ENCODE peak calls at places on chromosomes 1 and 21, in four cellular contexts. G is tibial nerve, Z is BE2C, S is left ventricle myocardium inferior. F is an unnamed sample. For H3K4me1, the result is how much of the 10 kb centered on the place peaks cover.

GRCh38 chr1:221117548-221117951 is 238.3 kb downstream of the HLX start:
- DNase-seq in G (peak), Z (peak), S (peak), F (no peak)

GRCh38 chr1:45913183-45913924 is 109.9 kb downstream of the MAST2 start:
- DNase-seq in G (peak), Z (peak), S (peak), F (peak)

GRCh38 chr1:18954270-18955071 is 2.0 kb downstream of the IFFO2 start:
- DNase-seq in G (no peak), Z (no peak), S (no peak), F (no peak)

GRCh38 chr1:109773900-109774485 is 10.3 kb upstream of the EPS8L3 start:
- DNase-seq in G (no peak), Z (no peak), S (peak), F (no peak)

GRCh38 chr1:18010408-18010807 is 97.2 kb upstream of the IGSF21 start:
- DNase-seq in G (no peak), Z (peak), S (no peak), F (no peak)

GRCh38 chr1:113615425-113615824 is 143.9 kb downstream of the PHTF1 start:
- DNase-seq in G (no peak), Z (no peak), S (no peak), F (no peak)

GRCh38 chr1:203287896-203288295 is 17.4 kb upstream of the BTG2 start:
- DNase-seq in G (no peak), Z (no peak), S (no peak), F (no peak)

GRCh38 chr1:29550119-29550841 is 314.0 kb downstream of the PTPRU start:
- DNase-seq in G (no peak), Z (no peak), S (no peak), F (no peak)

GRCh38 chr1:62887799-62888507 is 104.0 kb downstream of the ATG4C start:
- DNase-seq in G (no peak), Z (no peak), S (no peak), F (no peak)

GRCh38 chr1:90779573-90779972 is 62.5 kb upstream of the BARHL2 start:
- DNase-seq in G (no peak), Z (no peak), S (no peak), F (no peak)

GRCh38 chr1:217089239-217090014 is 366.2 kb upstream of the ESRRG start:
- DNase-seq in G (no peak), Z (peak), S (peak), F (peak)

GRCh38 chr1:14262582-14262981 is 335.9 kb upstream of the KAZN start:
- DNase-seq in G (no peak), Z (no peak), S (no peak), F (no peak)

GRCh38 chr1:150065184-150065871 is 2.2 kb upstream of the VPS45 start:
- DNase-seq in G (no peak), Z (no peak), S (no peak), F (peak)

GRCh38 chr1:109396971-109397370 is 747 bp downstream of the SORT1 start:
- DNase-seq in G (no peak), Z (no peak), S (no peak), F (peak)

GRCh38 chr1:175000697-175001187 is 995 bp downstream of the CACYBP start:
- DNase-seq in G (no peak), Z (no peak), S (no peak), F (no peak)

GRCh38 chr1:88774151-88774556 is 90.1 kb downstream of the PKN2 start:
- DNase-seq in G (no peak), Z (no peak), S (no peak), F (no peak)

GRCh38 chr1:42221952-42222606 is 57.5 kb upstream of the GUCA2A start:
- DNase-seq in G (no peak), Z (no peak), S (no peak), F (no peak)

GRCh38 chr1:208909011-208909410 is 664.8 kb upstream of the PLXNA2 start:
- DNase-seq in G (no peak), Z (no peak), S (no peak), F (no peak)

GRCh38 chr1:225657462-225657989 is 4.6 kb upstream of the ENAH start:
- DNase-seq in G (no peak), Z (peak), S (no peak), F (no peak)

GRCh38 chr1:111274653-111275052 is 16.0 kb upstream of the CHIA start:
- DNase-seq in G (no peak), Z (no peak), S (no peak), F (no peak)

GRCh38 chr1:45802343-45803298 is 791 bp upstream of the MAST2 start:
- DNase-seq in G (peak), Z (peak), S (peak), F (peak)

GRCh38 chr1:219189021-219189824 is 15.5 kb downstream of the LYPLAL1 start:
- DNase-seq in G (no peak), Z (no peak), S (no peak), F (peak)

GRCh38 chr1:18951818-18952391 is 4.6 kb downstream of the IFFO2 start:
- DNase-seq in G (no peak), Z (no peak), S (no peak), F (peak)

GRCh38 chr1:22654692-22655091 is 1.7 kb downstream of the C1QB start:
- DNase-seq in G (no peak), Z (no peak), S (no peak), F (no peak)

GRCh38 chr21:45970674-45971486 is 10.7 kb upstream of the COL6A1 start:
- DNase-seq in G (peak), Z (peak), S (peak), F (peak)

GRCh38 chr1:215279682-215280081 is 197.1 kb downstream of the KCNK2 start:
- DNase-seq in G (no peak), Z (no peak), S (no peak), F (no peak)

GRCh38 chr1:55054396-55054795 is 15.0 kb downstream of the PCSK9 start:
- DNase-seq in G (no peak), Z (no peak), S (no peak), F (no peak)

GRCh38 chr1:51523931-51524330 is 4.9 kb upstream of the EPS15 start:
- DNase-seq in G (no peak), Z (no peak), S (no peak), F (no peak)

GRCh38 chr1:40057310-40058030 is 16.9 kb downstream of the CAP1 start:
- DNase-seq in G (no peak), Z (no peak), S (no peak), F (peak)

GRCh38 chr1:7177021-7177420 is 391.8 kb downstream of the CAMTA1 start:
- DNase-seq in G (no peak), Z (no peak), S (no peak), F (no peak)

GRCh38 chr1:7409278-7409677 is 361.8 kb upstream of the VAMP3 start:
- DNase-seq in G (no peak), Z (no peak), S (no peak), F (no peak)

GRCh38 chr1:201020040-201020591 is 3.4 kb downstream of the KIF21B start:
- DNase-seq in G (no peak), Z (no peak), S (no peak), F (no peak)

GRCh38 chr1:59165353-59165752 is 131.5 kb upstream of the FGGY start:
- DNase-seq in G (no peak), Z (no peak), S (no peak), F (no peak)

GRCh38 chr1:203871114-203871875 is 9.9 kb downstream of the SNRPE start:
- DNase-seq in G (peak), Z (peak), S (no peak), F (peak)

GRCh38 chr1:231201375-231202124 is 39.5 kb upstream of the GNPAT start:
- DNase-seq in G (no peak), Z (no peak), S (no peak), F (no peak)

GRCh38 chr1:201795066-201795465 is 33.9 kb upstream of the IPO9 start:
- DNase-seq in G (no peak), Z (no peak), S (no peak), F (peak)

GRCh38 chr21:22711636-22712035 is 1713.4 kb downstream of the NCAM2 start:
- DNase-seq in G (no peak), Z (no peak), S (no peak), F (peak)

GRCh38 chr1:3905953-3906671 is 6.0 kb upstream of the C1orf174 start:
- DNase-seq in G (no peak), Z (no peak), S (no peak), F (no peak)
- H3K4me1 ChIP-seq in G (under half), Z (under half), S (under half), F (under half)

DNA sequence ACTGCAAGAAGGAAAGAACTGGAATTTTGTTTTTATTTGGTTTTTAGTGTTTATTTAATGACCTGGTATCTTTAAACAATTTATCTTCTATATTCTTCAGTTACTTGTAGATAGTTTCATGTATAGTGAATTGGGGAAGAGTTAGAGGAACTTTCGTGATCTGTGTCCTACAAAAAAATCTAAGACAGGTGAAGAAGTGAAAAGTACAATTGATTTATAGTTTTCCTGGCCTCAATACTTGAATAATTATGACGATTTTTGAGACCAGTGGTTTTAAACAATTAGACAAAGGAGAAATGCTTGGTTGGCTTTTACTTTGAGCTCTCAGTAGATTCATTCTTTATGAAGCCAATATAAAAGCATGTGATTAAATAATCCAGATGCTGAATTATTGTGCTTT is 7.5 kb downstream of the MIER1 start:
- DNase-seq in G (no peak), Z (no peak), S (no peak), F (no peak)
- H3K4me3 ChIP-seq in G (no peak), Z (no peak), S (no peak), F (peak)

GRCh38 chr1:164768045-164768402 is 209.0 kb downstream of the PBX1 start:
- DNase-seq in G (no peak), Z (no peak), S (no peak), F (peak)

GRCh38 chr1:164771001-164771550 is 212.1 kb downstream of the PBX1 start:
- DNase-seq in G (no peak), Z (no peak), S (no peak), F (no peak)

GRCh38 chr1:164770149-164770529 is 211.2 kb downstream of the PBX1 start:
- DNase-seq in G (no peak), Z (no peak), S (no peak), F (no peak)

GRCh38 chr1:164768619-164769018 is 209.6 kb downstream of the PBX1 start:
- DNase-seq in G (no peak), Z (no peak), S (no peak), F (no peak)

DNA sequence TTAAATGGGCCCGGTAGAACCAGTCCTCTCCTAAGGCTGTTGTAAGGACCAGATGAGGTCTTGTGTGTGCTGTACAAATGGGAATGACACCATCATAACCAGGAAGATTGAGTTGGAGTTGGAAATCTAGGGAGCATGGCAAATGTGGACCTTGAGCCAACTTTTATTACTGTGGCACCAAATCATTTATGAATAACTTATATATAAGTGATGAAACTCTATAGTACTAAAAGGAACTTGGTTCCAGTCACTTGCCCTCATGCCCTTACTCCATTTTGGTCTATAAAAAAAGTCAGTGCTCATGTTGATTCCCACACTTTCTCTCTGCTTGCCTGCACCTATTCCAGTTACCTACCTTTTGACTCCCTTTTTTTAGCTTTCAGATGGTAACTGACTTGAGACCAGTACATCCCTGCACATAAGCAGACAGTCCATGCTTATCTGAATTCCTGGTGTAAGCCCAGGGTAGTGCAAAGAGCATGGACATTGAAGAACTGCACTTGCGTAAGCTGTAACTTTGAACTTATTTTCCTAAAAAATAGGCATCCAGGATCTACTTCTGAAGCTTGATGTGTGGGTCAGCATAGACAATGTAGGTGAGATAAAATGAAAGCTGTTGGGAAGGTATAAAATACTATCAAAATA is 210.6 kb downstream of the PBX1 start:
- DNase-seq in G (no peak), Z (no peak), S (no peak), F (no peak)
- H3K4me1 ChIP-seq in G (half or more), Z (under half), S (half or more), F (half or more)

GRCh38 chr1:12445257-12445656 is 172.8 kb downstream of the DHRS3 start:
- DNase-seq in G (no peak), Z (no peak), S (no peak), F (no peak)
- H3K4me3 ChIP-seq in G (no peak), Z (no peak), S (no peak), F (no peak)

GRCh38 chr1:25549273-25550154 is 6.1 kb downstream of the LDLRAP1 start:
- DNase-seq in G (no peak), Z (no peak), S (peak), F (no peak)
- H3K4me1 ChIP-seq in G (half or more), Z (under half), S (half or more), F (under half)

GRCh38 chr1:107473065-107473464 is 332.2 kb downstream of the NTNG1 start:
- DNase-seq in G (no peak), Z (no peak), S (no peak), F (no peak)
- H3K4me3 ChIP-seq in G (no peak), Z (no peak), S (no peak), F (no peak)

GRCh38 chr1:86856196-86856595 is 57.7 kb downstream of the SELENOF start:
- DNase-seq in G (no peak), Z (no peak), S (no peak), F (no peak)

GRCh38 chr1:86852737-86853408 is 61.1 kb downstream of the SELENOF start:
- DNase-seq in G (no peak), Z (no peak), S (no peak), F (peak)

GRCh38 chr1:86858524-86859261 is 55.2 kb downstream of the SELENOF start:
- DNase-seq in G (no peak), Z (no peak), S (no peak), F (no peak)

GRCh38 chr1:86852289-86852688 is 61.6 kb downstream of the SELENOF start:
- DNase-seq in G (no peak), Z (no peak), S (no peak), F (no peak)

GRCh38 chr1:86854352-86854751 is 59.6 kb downstream of the SELENOF start:
- DNase-seq in G (no peak), Z (no peak), S (no peak), F (no peak)
- H3K4me1 ChIP-seq in G (under half), Z (under half), S (under half), F (under half)